ENCODE peak calls at places on chromosomes 1 and 21, in five cellular contexts. M is glutamatergic neuron, H is adrenal gland, J is C1 segment of cervical spinal cord, V is bronchial epithelial cell. L is an unnamed sample.

GRCh38 chr1:89635825-89636815 is 3.2 kb downstream of the LRRC8C start:
- DNase-seq in M (no peak), J (no peak), V (peak), H (no peak), L (no peak)

GRCh38 chr21:33057385-33057940 is 12.5 kb upstream of the OLIG1 start:
- DNase-seq in H (no peak), J (no peak), V (no peak), M (no peak), L (no peak)

GRCh38 chr1:18160290-18160942 is 52.8 kb downstream of the IGSF21 start:
- DNase-seq in H (peak), M (no peak), J (peak), V (no peak), L (no peak)

GRCh38 chr1:155003766-155004351 is 1.3 kb downstream of the ZBTB7B start:
- DNase-seq in J (peak), M (peak), V (no peak), H (peak), L (peak)

GRCh38 chr1:26787381-26787705 is 407 bp upstream of the PIGV start:
- DNase-seq in H (no peak), M (no peak), J (no peak), V (peak), L (no peak)

GRCh38 chr1:26405281-26405915 is 5.2 kb upstream of the LIN28A start:
- DNase-seq in M (no peak), V (peak), J (no peak), H (no peak), L (no peak)

GRCh38 chr1:19203440-19203839 is 6.6 kb downstream of the UBR4 start:
- DNase-seq in J (no peak), V (peak), M (no peak), H (peak), L (no peak)

GRCh38 chr1:205512059-205513045 is 7.9 kb downstream of the CDK18 start:
- DNase-seq in M (no peak), V (peak), J (no peak), H (no peak), L (no peak)

L was measured in dorsolateral prefrontal cortex.